ENCODE peak calls at places on chromosomes 12 and 14, in four cellular contexts. One of them, this sample, is unnamed.

GRCh38 chr12:116323696-116324386 is 46.3 kb upstream of the MED13L start:
- DNase-seq in neural crest cell: no peak
- DNase-seq in KG1: no peak
- DNase-seq in HS-5: no peak
- DNase-seq in this sample: no peak

GRCh38 chr14:96627811-96628775 is 125.9 kb downstream of the PAPOLA start:
- DNase-seq in neural crest cell: no peak
- DNase-seq in KG1: no peak
- DNase-seq in HS-5: no peak
- DNase-seq in this sample: no peak

GRCh38 chr12:28222081-28222700 is 31.9 kb downstream of the CCDC91 start:
- DNase-seq in neural crest cell: no peak
- DNase-seq in KG1: no peak
- DNase-seq in HS-5: no peak
- DNase-seq in this sample: no peak

GRCh38 chr12:112183141-112183581 is 57.8 kb downstream of the TRAFD1 start:
- DNase-seq in neural crest cell: no peak
- DNase-seq in KG1: no peak
- DNase-seq in HS-5: no peak
- DNase-seq in this sample: no peak

GRCh38 chr12:129550353-129550752 is 353.5 kb downstream of the TMEM132D start:
- DNase-seq in neural crest cell: no peak
- DNase-seq in KG1: no peak
- DNase-seq in HS-5: no peak
- DNase-seq in this sample: no peak

GRCh38 chr12:6062427-6063378 is 61.8 kb downstream of the VWF start:
- DNase-seq in neural crest cell: peak; percentile 58
- DNase-seq in KG1: peak; percentile 26
- DNase-seq in HS-5: no peak
- DNase-seq in this sample: peak; percentile 25

GRCh38 chr14:45135181-45135580 is 549 bp upstream of the FANCM start:
- DNase-seq in neural crest cell: peak; percentile 5
- DNase-seq in KG1: no peak
- DNase-seq in HS-5: no peak
- DNase-seq in this sample: no peak

GRCh38 chr12:3263939-3264699 is 186.9 kb downstream of the TSPAN9 start:
- DNase-seq in neural crest cell: no peak
- DNase-seq in KG1: no peak
- DNase-seq in HS-5: no peak
- DNase-seq in this sample: no peak

GRCh38 chr14:61321385-61322010 is at the start of gene PRKCH:
- DNase-seq in neural crest cell: peak; percentile 28
- DNase-seq in KG1: peak; percentile 15
- DNase-seq in HS-5: no peak
- DNase-seq in this sample: no peak

GRCh38 chr14:94679941-94680340 is 67.8 kb downstream of the SERPINA3 start:
- DNase-seq in neural crest cell: no peak
- DNase-seq in KG1: no peak
- DNase-seq in HS-5: no peak
- DNase-seq in this sample: no peak

GRCh38 chr14:99854831-99855230 is 61.6 kb downstream of the EML1 start:
- DNase-seq in neural crest cell: no peak
- DNase-seq in KG1: no peak
- DNase-seq in HS-5: no peak
- DNase-seq in this sample: no peak

GRCh38 chr12:54002278-54002914 is 2.4 kb downstream of the HOXC9 start:
- DNase-seq in neural crest cell: no peak
- DNase-seq in KG1: no peak
- DNase-seq in HS-5: no peak
- DNase-seq in this sample: no peak

GRCh38 chr12:43776498-43776897 is 17.7 kb downstream of the IRAK4 start:
- DNase-seq in neural crest cell: no peak
- DNase-seq in KG1: no peak
- DNase-seq in HS-5: no peak
- DNase-seq in this sample: no peak

GRCh38 chr14:73140924-73141323 is 4.6 kb downstream of the PSEN1 start:
- DNase-seq in neural crest cell: no peak
- DNase-seq in KG1: no peak
- DNase-seq in HS-5: no peak
- DNase-seq in this sample: no peak

This sample was measured in CMK.